ENCODE peak calls at places on chromosomes 2 and 18, in six cellular contexts. B, G, Q, E, I and D are unnamed samples.

GRCh38 chr2:39380525-39381150 is 56.4 kb downstream of the MAP4K3 start:
- DNase-seq in B (no peak), G (no peak), Q (no peak), E (no peak), I (no peak), D (no peak)

GRCh38 chr2:206836722-206837121 is 71.3 kb downstream of the FASTKD2 start:
- DNase-seq in B (no peak), G (no peak), Q (no peak), E (no peak), I (no peak), D (no peak)

GRCh38 chr2:12923907-12924610 is 207.3 kb downstream of the TRIB2 start:
- DNase-seq in B (no peak), G (no peak), Q (no peak), E (no peak), I (no peak), D (no peak)

GRCh38 chr2:155844481-155844880 is 488.0 kb downstream of the NR4A2 start:
- DNase-seq in B (no peak), G (no peak), Q (no peak), E (no peak), I (no peak), D (no peak)

GRCh38 chr2:196767101-196767500 is 32.4 kb downstream of the GTF3C3 start:
- DNase-seq in B (no peak), G (no peak), Q (no peak), E (no peak), I (no peak), D (no peak)

GRCh38 chr2:175175896-175176295 is 5.6 kb downstream of the ATP5MC3 start:
- DNase-seq in B (no peak), G (no peak), Q (no peak), E (no peak), I (no peak), D (no peak)

GRCh38 chr2:240806006-240806405 is 14.0 kb downstream of the KIF1A start:
- DNase-seq in B (no peak), G (peak; percentile 11), Q (no peak), E (no peak), I (no peak), D (peak; percentile 35)

GRCh38 chr2:200962821-200963128 is 685 bp downstream of the ORC2 start:
- DNase-seq in B (no peak), G (no peak), Q (no peak), E (no peak), I (no peak), D (no peak)

GRCh38 chr18:44870631-44871502 is 190.2 kb downstream of the SETBP1 start:
- DNase-seq in B (no peak), G (peak; percentile 62), Q (no peak), E (no peak), I (no peak), D (no peak)

GRCh38 chr2:5453224-5453623 is 239.0 kb upstream of the SOX11 start:
- DNase-seq in B (no peak), G (no peak), Q (no peak), E (no peak), I (no peak), D (no peak)

GRCh38 chr2:15177103-15177502 is 384.0 kb downstream of the NBAS start:
- DNase-seq in B (no peak), G (no peak), Q (no peak), E (peak; percentile 91), I (no peak), D (no peak)

GRCh38 chr2:76298022-76298421 is 587.3 kb upstream of the GCFC2 start:
- DNase-seq in B (no peak), G (no peak), Q (no peak), E (no peak), I (no peak), D (no peak)

GRCh38 chr2:80370375-80371009 is 65.9 kb upstream of the LRRTM1 start:
- DNase-seq in B (no peak), G (no peak), Q (no peak), E (no peak), I (peak; percentile 62), D (no peak)

GRCh38 chr2:128568106-128568505 is 249.4 kb upstream of the HS6ST1 start:
- DNase-seq in B (no peak), G (no peak), Q (no peak), E (no peak), I (no peak), D (no peak)

GRCh38 chr2:30971291-30972025 is 164.2 kb upstream of the CAPN13 start:
- DNase-seq in B (no peak), G (no peak), Q (no peak), E (no peak), I (no peak), D (no peak)

GRCh38 chr18:22676423-22676822 is 256.7 kb upstream of the RBBP8 start:
- DNase-seq in B (no peak), G (no peak), Q (no peak), E (no peak), I (no peak), D (no peak)

GRCh38 chr2:85287721-85288120 is 40.1 kb downstream of the TGOLN2 start:
- DNase-seq in B (no peak), G (no peak), Q (no peak), E (no peak), I (no peak), D (no peak)
- H3K36me3 ChIP-seq in B (no peaks in the 10 kb centered on the region), G (no peaks in the 10 kb centered on the region), Q (peaks cover 18% of the 10 kb centered on the region), E (no peaks in the 10 kb centered on the region), I (no peaks in the 10 kb centered on the region), D (peaks cover 4% of the 10 kb centered on the region)

GRCh38 chr18:79525556-79526467 is 130.1 kb downstream of the NFATC1 start:
- DNase-seq in B (peak; percentile 49), G (peak; percentile 71), Q (peak; percentile 41), E (no peak), I (no peak), D (peak; percentile 78)
- TF ChIP-seq EP300 in B (no peak), G (no peak), Q (no peak), E (no peak), I (no peak), D (no peak)

GRCh38 chr2:6881516-6881915 is 3.9 kb downstream of the RSAD2 start:
- DNase-seq in B (no peak), G (no peak), Q (no peak), E (no peak), I (no peak), D (no peak)

GRCh38 chr2:6879011-6879410 is 1.4 kb downstream of the RSAD2 start:
- DNase-seq in B (no peak), G (no peak), Q (no peak), E (no peak), I (no peak), D (no peak)

GRCh38 chr2:6881036-6881435 is 3.5 kb downstream of the RSAD2 start:
- DNase-seq in B (no peak), G (no peak), Q (no peak), E (no peak), I (no peak), D (no peak)

GRCh38 chr2:6877402-6878305 is at the start of gene RSAD2:
- DNase-seq in B (peak; percentile 49), G (peak; percentile 40), Q (no peak), E (peak; percentile 15), I (peak; percentile 22), D (no peak)

GRCh38 chr2:6880200-6880733 is 2.7 kb downstream of the RSAD2 start:
- DNase-seq in B (no peak), G (no peak), Q (no peak), E (no peak), I (peak; percentile 63), D (no peak)
- TF ChIP-seq POLR2A in B (no peak), G (no peak), Q (no peak), E (no peak), I (no peak), D (no peak)

GRCh38 chr2:11891591-11891990 is 145.2 kb downstream of the LPIN1 start:
- DNase-seq in B (no peak), G (no peak), Q (no peak), E (no peak), I (no peak), D (no peak)

GRCh38 chr2:11891028-11891427 is 144.6 kb downstream of the LPIN1 start:
- DNase-seq in B (no peak), G (no peak), Q (no peak), E (no peak), I (no peak), D (no peak)

GRCh38 chr2:11889101-11889850 is 142.8 kb downstream of the LPIN1 start:
- DNase-seq in B (no peak), G (no peak), Q (no peak), E (no peak), I (no peak), D (no peak)

GRCh38 chr2:11892041-11892440 is 145.6 kb downstream of the LPIN1 start:
- DNase-seq in B (no peak), G (no peak), Q (no peak), E (no peak), I (no peak), D (no peak)

GRCh38 chr2:11889854-11890253 is 143.4 kb downstream of the LPIN1 start:
- DNase-seq in B (no peak), G (no peak), Q (no peak), E (no peak), I (no peak), D (no peak)
- H3K36me3 ChIP-seq in B (no peaks in the 10 kb centered on the region), G (no peaks in the 10 kb centered on the region), Q (no peaks in the 10 kb centered on the region), E (no peaks in the 10 kb centered on the region), I (no peaks in the 10 kb centered on the region), D (no peaks in the 10 kb centered on the region)

GRCh38 chr2:120937736-120938131 is 202.1 kb downstream of the GLI2 start:
- DNase-seq in B (peak; percentile 58), G (no peak), Q (no peak), E (no peak), I (no peak), D (no peak)
- TF ChIP-seq EP300 in B (no peak), G (no peak), Q (no peak), E (no peak), I (no peak), D (no peak)

DNA sequence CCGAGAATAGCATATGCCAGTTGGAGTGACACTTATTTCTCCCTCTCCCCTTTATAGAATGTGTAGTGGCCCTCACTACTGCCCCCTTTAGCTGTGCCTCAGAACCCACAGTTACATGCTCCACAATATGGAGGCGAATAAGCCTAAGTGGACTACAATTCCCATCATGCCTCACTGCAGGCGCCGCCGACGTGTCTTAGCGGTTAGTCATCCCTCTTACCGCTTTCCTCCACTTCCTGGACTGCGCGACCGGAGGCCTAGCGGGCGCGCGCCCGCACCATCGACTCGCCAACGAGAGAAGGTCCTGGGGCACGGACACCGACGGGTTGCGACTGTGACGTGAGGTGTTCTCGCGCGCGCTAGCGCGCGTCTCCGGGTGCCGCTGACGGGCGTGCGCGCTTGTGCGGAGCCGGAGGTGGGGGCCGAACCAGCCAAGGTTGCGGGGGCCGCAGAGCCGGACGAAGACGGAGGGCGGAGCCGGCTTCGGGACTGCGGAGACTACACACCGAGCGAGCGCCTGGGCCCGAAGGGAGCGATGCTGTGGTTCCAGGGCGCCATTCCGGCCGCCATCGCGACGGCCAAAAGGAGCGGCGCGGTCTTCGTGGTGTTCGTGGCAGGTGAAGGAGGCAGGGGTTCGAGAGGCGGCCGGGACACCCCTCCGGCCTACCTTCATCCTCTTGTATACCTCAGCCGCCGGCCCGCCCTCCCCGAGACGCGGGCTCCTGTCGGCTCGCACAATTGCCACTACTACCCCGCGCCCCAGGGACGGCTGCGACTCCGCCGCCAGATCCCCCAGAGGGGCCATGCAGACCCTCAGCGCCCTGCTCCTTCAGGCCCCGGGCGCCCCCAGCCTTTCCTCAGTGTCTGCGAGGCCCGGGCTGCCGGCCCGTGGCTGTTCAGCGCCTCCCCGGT is at the start of gene UBXN4:
- DNase-seq in B (peak; percentile 97), G (peak; percentile 97), Q (peak; percentile 91), E (peak; percentile 96), I (peak; percentile 93), D (peak; percentile 98)
- TF ChIP-seq POLR2A in B (peak; percentile 91), G (peak; percentile 92), Q (peak; percentile 92), E (peak; percentile 97), I (peak; percentile 86), D (peak; percentile 93)

GRCh38 chr2:233439191-233439590 is 84.9 kb downstream of the DGKD start:
- DNase-seq in B (peak; percentile 73), G (no peak), Q (no peak), E (no peak), I (no peak), D (peak; percentile 53)
- H3K36me3 ChIP-seq in B (no peaks in the 10 kb centered on the region), G (peaks cover 90% of the 10 kb centered on the region), Q (peaks cover 62% of the 10 kb centered on the region), E (peaks cover 42% of the 10 kb centered on the region), I (peaks cover 41% of the 10 kb centered on the region), D (peaks cover 37% of the 10 kb centered on the region)